ENCODE peak calls at places on chromosomes 16 and 17, in ten cellular contexts. M is AG04450; U is astrocyte of the spinal cord; Q is fibroblast of pulmonary artery; J is stimulated activated CD8-positive, alpha-beta memory T cell treated with anti-CD3 and anti-CD28 coated beads, Interleukin-7, amount 100 ng/mL, for 24 hours; B is esophagus muscularis mucosa; W is hypothalamus; H is right lobe of liver; N is heart left ventricle; D is psoas muscle. E is an unnamed sample.
A peak's percentile ranks its signal among the peaks of the same experiment; 100 is the strongest.

GRCh38 chr16:85141491-85142128 is 29.3 kb upstream of the CIBAR2 start:
- DNase-seq in M (no peak), U (no peak), Q (no peak), J (no peak), B (no peak), W (no peak), H (no peak), N (no peak), D (no peak), E (no peak)

GRCh38 chr16:4958510-4959111 is 481 bp downstream of the SEC14L5 start:
- DNase-seq in M (no peak), U (no peak), Q (no peak), J (no peak), B (no peak), W (no peak), H (no peak), N (no peak), D (peak; percentile 59), E (no peak)

GRCh38 chr16:86567701-86568571 is 1.3 kb downstream of the FOXC2 start:
- DNase-seq in M (no peak), U (peak; percentile 75), Q (peak; percentile 61), J (no peak), B (no peak), W (no peak), H (no peak), N (no peak), D (no peak), E (no peak)

GRCh38 chr17:75288359-75288758 is 874 bp downstream of the SLC25A19 start:
- DNase-seq in M (no peak), U (no peak), Q (no peak), J (no peak), B (no peak), W (no peak), H (no peak), N (no peak), D (no peak), E (no peak)

GRCh38 chr16:20743591-20743990 is 2.0 kb upstream of the THUMPD1 start:
- DNase-seq in M (no peak), U (no peak), Q (no peak), J (no peak), B (no peak), W (no peak), H (no peak), N (no peak), D (no peak), E (no peak)

GRCh38 chr16:50856991-50857390 is 115.1 kb downstream of the CYLD start:
- DNase-seq in M (no peak), U (no peak), Q (no peak), J (no peak), B (peak; percentile 24), W (no peak), H (no peak), N (no peak), D (no peak), E (no peak)

GRCh38 chr16:17359778-17360177 is 111.0 kb downstream of the XYLT1 start:
- DNase-seq in M (no peak), U (no peak), Q (no peak), J (no peak), B (no peak), W (no peak), H (no peak), N (no peak), D (no peak), E (no peak)

GRCh38 chr16:80125677-80126076 is 415.1 kb upstream of the DYNLRB2 start:
- DNase-seq in M (no peak), U (no peak), Q (no peak), J (no peak), B (no peak), W (no peak), H (no peak), N (peak; percentile 48), D (peak; percentile 62), E (no peak)

GRCh38 chr17:3879181-3879580 is 13.7 kb downstream of the CAMKK1 start:
- DNase-seq in M (no peak), U (peak; percentile 76), Q (peak; percentile 45), J (no peak), B (no peak), W (no peak), H (no peak), N (peak; percentile 70), D (no peak), E (no peak)

GRCh38 chr16:68155425-68155824 is 70.3 kb downstream of the NFATC3 start:
- DNase-seq in M (no peak), U (no peak), Q (no peak), J (no peak), B (no peak), W (no peak), H (no peak), N (no peak), D (no peak), E (no peak)

GRCh38 chr17:80614320-80614719 is 69.7 kb downstream of the RPTOR start:
- DNase-seq in M (no peak), U (no peak), Q (no peak), J (no peak), B (no peak), W (no peak), H (no peak), N (no peak), D (no peak), E (no peak)

E was measured in HCT116.